ENCODE peak calls at places on chromosomes 12 and 14, in nine cellular contexts. J is brain pericyte; D is T-cell; N is NCI-H748 treated with DMSO at 0.1 percent for 48 hours; L is effector memory CD4-positive, alpha-beta T cell; G is mucosa of gallbladder; C is HFFc6; B is NCI-H1105; M is left colon. I is an unnamed sample.

GRCh38 chr12:3531496-3531895 is 40.5 kb downstream of the PRMT8 start:
- DNase-seq in J (no peak), D (no peak), N (no peak), L (no peak), G (no peak), C (no peak), B (no peak), M (no peak), I (no peak)

GRCh38 chr14:35855886-35856481 is 29.8 kb downstream of the BRMS1L start:
- DNase-seq in J (no peak), D (no peak), N (no peak), L (no peak), G (no peak), C (no peak), B (peak; percentile 71), M (no peak), I (no peak)

GRCh38 chr14:22386924-22387775 is 201.9 kb downstream of the DAD1 start:
- DNase-seq in J (no peak), D (peak; percentile 18), N (peak; percentile 61), L (no peak), G (peak; percentile 70), C (peak; percentile 57), B (peak; percentile 71), M (peak; percentile 82), I (peak; percentile 7)

GRCh38 chr14:105146976-105147700 is 21.4 kb downstream of the JAG2 start:
- DNase-seq in J (no peak), D (no peak), N (no peak), L (no peak), G (no peak), C (no peak), B (no peak), M (no peak), I (no peak)

GRCh38 chr12:86186449-86186848 is 69.7 kb downstream of the MGAT4C start:
- DNase-seq in J (no peak), D (no peak), N (no peak), L (no peak), G (no peak), C (no peak), B (no peak), M (no peak), I (no peak)

GRCh38 chr12:105469182-105469581 is 138.7 kb downstream of the C12orf75 start:
- DNase-seq in J (no peak), D (no peak), N (no peak), L (no peak), G (no peak), C (no peak), B (no peak), M (no peak), I (no peak)

GRCh38 chr14:22640192-22640591 is 4.0 kb downstream of the OR6J1 start:
- DNase-seq in J (no peak), D (no peak), N (no peak), L (no peak), G (no peak), C (no peak), B (no peak), M (no peak), I (no peak)

GRCh38 chr12:88922816-88923215 is 342.5 kb upstream of the KITLG start:
- DNase-seq in J (no peak), D (no peak), N (no peak), L (no peak), G (no peak), C (peak; percentile 37), B (no peak), M (no peak), I (no peak)

GRCh38 chr14:91190853-91191252 is 53.7 kb downstream of the GPR68 start:
- DNase-seq in J (no peak), D (no peak), N (no peak), L (no peak), G (no peak), C (no peak), B (no peak), M (no peak), I (no peak)

GRCh38 chr14:68148276-68148675 is 328.7 kb downstream of the RAD51B start:
- DNase-seq in J (no peak), D (no peak), N (no peak), L (no peak), G (no peak), C (peak; percentile 40), B (no peak), M (no peak), I (no peak)